ENCODE peak calls at places on chromosome 3, in seven cellular contexts. P is CD4-positive, alpha-beta memory T cell; I is substantia nigra; R is NCI-H69; V is CD4-positive, alpha-beta T cell; J is OCI-LY7; U is amniotic epithelial cell. B is an unnamed sample.

GRCh38 chr3:72968280-72968679 is 28.3 kb upstream of the PPP4R2 start:
- DNase-seq in I (no peak), V (no peak), J (no peak), P (no peak), R (no peak), U (no peak), B (no peak)

GRCh38 chr3:3665961-3666640 is 133.1 kb upstream of the LRRN1 start:
- DNase-seq in R (peak), I (no peak), J (no peak), V (no peak), P (no peak), U (no peak), B (no peak)

GRCh38 chr3:152558386-152558785 is 276.5 kb upstream of the P2RY1 start:
- DNase-seq in R (no peak), I (no peak), J (no peak), U (no peak), V (no peak), P (no peak), B (no peak)

GRCh38 chr3:14555835-14556234 is 15.7 kb upstream of the GRIP2 start:
- DNase-seq in P (peak), R (peak), U (no peak), I (no peak), V (no peak), J (no peak), B (no peak)

GRCh38 chr3:115903843-115904242 is 280.5 kb downstream of the GAP43 start:
- DNase-seq in V (no peak), R (no peak), P (no peak), U (no peak), I (no peak), J (no peak), B (no peak)

GRCh38 chr3:44970916-44971490 is 5.0 kb downstream of the ZDHHC3 start:
- DNase-seq in R (no peak), J (no peak), V (no peak), U (no peak), I (no peak), P (no peak), B (no peak)

GRCh38 chr3:185998136-185998535 is 60.3 kb upstream of the TRA2B start:
- DNase-seq in V (no peak), J (no peak), U (no peak), I (no peak), P (no peak), R (no peak), B (no peak)

GRCh38 chr3:192339214-192339613 is 388.1 kb downstream of the FGF12 start:
- DNase-seq in U (no peak), I (no peak), V (no peak), J (no peak), P (no peak), R (peak), B (no peak)

GRCh38 chr3:151971814-151972579 is 98.6 kb downstream of the SUCNR1 start:
- DNase-seq in P (no peak), V (no peak), U (no peak), R (peak), J (no peak), I (no peak), B (no peak)

GRCh38 chr3:159616234-159616825 is 372.3 kb upstream of the IL12A start:
- DNase-seq in U (peak), R (peak), V (no peak), J (no peak), I (peak), P (no peak), B (no peak)

GRCh38 chr3:130404401-130404800 is 58.9 kb downstream of the COL6A5 start:
- DNase-seq in P (no peak), J (no peak), R (no peak), I (no peak), U (no peak), V (no peak), B (no peak)

GRCh38 chr3:176590722-176591121 is 606.6 kb downstream of the TBL1XR1 start:
- DNase-seq in I (no peak), J (no peak), V (no peak), P (no peak), R (peak), U (no peak), B (no peak)

GRCh38 chr3:151630938-151631417 is 102.7 kb upstream of the AADACL2 start:
- DNase-seq in P (no peak), J (no peak), U (peak), V (no peak), I (no peak), R (no peak), B (no peak)